ENCODE peak calls at places on chromosomes 7 and 10, in seven cellular contexts. F is hepatocyte, U is psoas muscle, K is neural progenitor cell, T is A549, E is body of pancreas, C is tibial artery. S is an unnamed sample.
A peak's percentile ranks its signal among the peaks of the same experiment; 100 is the strongest.

GRCh38 chr10:43689955-43690771 is 41.5 kb upstream of the ZNF32 start:
- DNase-seq in F (peak; percentile 91), U (peak; percentile 92), K (peak; percentile 87), T (peak; percentile 82), E (peak; percentile 83), C (peak; percentile 78), S (peak; percentile 46)

GRCh38 chr7:522071-522937 is 2.7 kb upstream of the PDGFA start:
- DNase-seq in F (peak; percentile 81), U (no peak), K (peak; percentile 68), T (no peak), E (peak; percentile 86), C (peak; percentile 53), S (no peak)

GRCh38 chr10:75726522-75727493 is 295.4 kb downstream of the LRMDA start:
- DNase-seq in F (no peak), U (no peak), K (no peak), T (no peak), E (no peak), C (no peak), S (no peak)

GRCh38 chr7:128168667-128169210 is 72.3 kb upstream of the LEP start:
- DNase-seq in F (peak; percentile 75), U (no peak), K (peak; percentile 92), T (no peak), E (no peak), C (no peak), S (no peak)

GRCh38 chr10:108783897-108784296 is 1139.4 kb downstream of the XPNPEP1 start:
- DNase-seq in F (peak; percentile 58), U (no peak), K (peak; percentile 56), T (peak; percentile 57), E (peak; percentile 5), C (no peak), S (no peak)

GRCh38 chr10:9745158-9745557 is 1272.5 kb upstream of the CELF2 start:
- DNase-seq in F (no peak), U (no peak), K (no peak), T (no peak), E (no peak), C (no peak), S (no peak)

GRCh38 chr10:5942001-5942400 is 35.3 kb downstream of the IL15RA start:
- DNase-seq in F (no peak), U (peak; percentile 46), K (no peak), T (no peak), E (no peak), C (no peak), S (no peak)

GRCh38 chr7:30988346-30989005 is 24.7 kb downstream of the GHRHR start:
- DNase-seq in F (peak; percentile 51), U (peak; percentile 76), K (peak; percentile 37), T (peak; percentile 31), E (peak; percentile 89), C (no peak), S (peak; percentile 43)

GRCh38 chr7:51255536-51256243 is 60.9 kb downstream of the COBL start:
- DNase-seq in F (no peak), U (peak; percentile 82), K (peak; percentile 34), T (no peak), E (no peak), C (no peak), S (no peak)

GRCh38 chr7:74164985-74165456 is 9.1 kb upstream of the EIF4H start:
- DNase-seq in F (no peak), U (no peak), K (peak; percentile 23), T (peak; percentile 48), E (peak; percentile 81), C (no peak), S (no peak)

DNA sequence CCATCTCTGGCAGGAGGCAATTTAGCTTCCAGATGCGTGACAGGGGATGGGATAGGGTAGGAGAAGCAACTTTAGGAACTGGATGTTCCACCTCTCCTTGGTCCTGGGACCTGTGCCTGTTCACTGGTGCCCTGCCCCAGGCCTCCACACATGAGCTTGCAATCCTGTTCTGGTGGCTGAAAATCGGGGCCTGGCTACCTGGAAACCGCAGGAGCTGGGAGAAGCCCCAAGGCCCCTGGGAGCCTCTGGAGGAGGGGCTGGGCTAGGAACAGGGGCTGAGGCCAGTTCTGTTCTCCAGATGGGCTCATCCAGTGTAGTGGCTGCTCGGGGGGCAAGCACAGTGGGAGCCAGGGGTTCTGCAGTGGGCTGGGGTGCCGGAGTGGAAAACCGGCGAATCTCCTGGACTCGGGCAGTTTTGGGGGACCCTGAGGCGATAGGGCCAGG is 5.3 kb upstream of the MYOZ1 start:
- DNase-seq in F (no peak), U (peak; percentile 83), K (no peak), T (no peak), E (no peak), C (no peak), S (no peak)
- H3K27ac ChIP-seq in F (no peak overlapping the region), U (peak overlapping the region; percentile 98), K (no peak overlapping the region), T (no peak overlapping the region), E (no peak overlapping the region), C (peak overlapping the region; percentile 77), S (no peak overlapping the region)

GRCh38 chr10:96860631-96861277 is 28.7 kb downstream of the LCOR start:
- DNase-seq in F (no peak), U (no peak), K (no peak), T (no peak), E (no peak), C (no peak), S (no peak)

GRCh38 chr10:96858706-96859050 is 26.6 kb downstream of the LCOR start:
- DNase-seq in F (no peak), U (no peak), K (no peak), T (no peak), E (no peak), C (no peak), S (no peak)

GRCh38 chr10:96856317-96856716 is 24.2 kb downstream of the LCOR start:
- DNase-seq in F (no peak), U (no peak), K (peak; percentile 8), T (no peak), E (no peak), C (no peak), S (no peak)

GRCh38 chr10:96858038-96858705 is 26.1 kb downstream of the LCOR start:
- DNase-seq in F (no peak), U (no peak), K (no peak), T (no peak), E (no peak), C (no peak), S (no peak)

GRCh38 chr10:96857613-96858012 is 25.5 kb downstream of the LCOR start:
- DNase-seq in F (no peak), U (no peak), K (no peak), T (no peak), E (no peak), C (no peak), S (no peak)
- H3K27ac ChIP-seq in F (no peak overlapping the region), U (peak overlapping the region; percentile 47), K (no peak overlapping the region), T (no peak overlapping the region), E (no peak overlapping the region), C (no peak overlapping the region), S (no peak overlapping the region)

GRCh38 chr10:61899663-61899996 is 1.9 kb upstream of the ARID5B start:
- DNase-seq in F (no peak), U (no peak), K (no peak), T (no peak), E (no peak), C (no peak), S (no peak)
- H3K27ac ChIP-seq in F (peak overlapping the region; percentile 99), U (peak overlapping the region; percentile 83), K (no peak overlapping the region), T (no peak overlapping the region), E (peak overlapping the region; percentile 63), C (peak overlapping the region; percentile 98), S (peak overlapping the region; percentile 72)

GRCh38 chr10:72092171-72092924 is 4.0 kb upstream of the SPOCK2 start:
- DNase-seq in F (no peak), U (no peak), K (no peak), T (no peak), E (no peak), C (no peak), S (no peak)

GRCh38 chr10:72088879-72089585 is 681 bp upstream of the SPOCK2 start:
- DNase-seq in F (no peak), U (peak; percentile 88), K (peak; percentile 60), T (no peak), E (no peak), C (no peak), S (no peak)

GRCh38 chr10:72087969-72088878 is at the start of gene SPOCK2:
- DNase-seq in F (no peak), U (peak; percentile 55), K (peak; percentile 65), T (no peak), E (no peak), C (no peak), S (peak; percentile 74)

GRCh38 chr10:72089618-72090017 is 1.3 kb upstream of the SPOCK2 start:
- DNase-seq in F (peak; percentile 52), U (no peak), K (no peak), T (no peak), E (no peak), C (no peak), S (no peak)

DNA sequence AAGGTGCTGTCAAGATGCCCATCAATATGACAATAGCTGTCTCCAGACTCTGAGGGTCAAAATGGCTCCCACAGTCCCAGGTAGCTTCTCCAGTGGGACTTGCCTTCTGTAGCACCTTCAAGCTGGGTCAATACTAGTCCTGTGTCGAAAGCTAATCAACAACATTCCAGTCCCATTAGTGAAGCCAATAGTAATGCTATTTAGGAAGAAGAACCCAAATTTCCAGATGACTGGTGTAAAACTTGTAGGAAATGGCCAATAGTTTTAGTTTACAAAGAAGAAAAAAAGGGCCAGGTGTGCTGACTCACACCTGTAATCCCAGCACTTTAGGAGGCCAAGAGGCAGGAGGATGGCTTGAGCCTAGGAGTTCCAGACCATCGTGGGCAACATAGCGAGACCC is 2.0 kb upstream of the SPOCK2 start:
- DNase-seq in F (no peak), U (no peak), K (no peak), T (no peak), E (no peak), C (no peak), S (no peak)
- H3K27ac ChIP-seq in F (no peak overlapping the region), U (no peak overlapping the region), K (no peak overlapping the region), T (no peak overlapping the region), E (no peak overlapping the region), C (no peak overlapping the region), S (no peak overlapping the region)

GRCh38 chr7:55912748-55913158 is 25.5 kb downstream of the ZNF713 start:
- DNase-seq in F (no peak), U (no peak), K (no peak), T (no peak), E (no peak), C (no peak), S (no peak)
- H3K27ac ChIP-seq in F (no peak overlapping the region), U (no peak overlapping the region), K (no peak overlapping the region), T (no peak overlapping the region), E (no peak overlapping the region), C (no peak overlapping the region), S (peak overlapping the region; percentile 74)

DNA sequence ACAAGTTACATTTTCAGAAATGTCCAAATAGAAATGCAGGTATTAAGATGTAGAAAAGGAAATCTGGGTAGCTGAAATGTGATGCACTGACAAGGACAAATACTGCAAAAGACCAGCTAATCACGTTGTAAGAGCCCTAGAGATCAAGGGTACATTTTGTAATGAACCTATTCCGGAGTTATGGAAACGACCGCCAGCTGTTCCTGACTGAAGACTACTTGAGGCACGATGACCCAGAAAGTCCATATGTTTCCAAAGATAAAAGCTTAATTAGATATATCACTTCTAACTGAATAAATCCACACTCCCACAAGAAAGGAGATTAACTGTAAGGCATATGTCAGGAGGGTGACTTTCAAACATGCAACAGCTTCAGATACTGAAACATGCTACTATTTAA is 253.5 kb downstream of the NSUN6 start:
- DNase-seq in F (no peak), U (no peak), K (no peak), T (no peak), E (peak; percentile 16), C (no peak), S (no peak)
- H3K27ac ChIP-seq in F (no peak overlapping the region), U (no peak overlapping the region), K (no peak overlapping the region), T (no peak overlapping the region), E (no peak overlapping the region), C (no peak overlapping the region), S (no peak overlapping the region)